ENCODE peak calls at places on chromosomes 6 and 20, in six cellular contexts. V, G, W, I, K and U are unnamed samples.

GRCh38 chr6:158441639-158442308 is 118.1 kb upstream of the TMEM181 start:
- DNase-seq in V (no peak), G (no peak), W (no peak), I (no peak), K (no peak), U (peak)

GRCh38 chr20:57671662-57672061 is 38.2 kb downstream of the PMEPA1 start:
- DNase-seq in V (no peak), G (no peak), W (no peak), I (no peak), K (peak), U (no peak)

GRCh38 chr20:23049201-23049932 is at the start of gene THBD:
- DNase-seq in V (peak), G (peak), W (peak), I (peak), K (peak), U (peak)

GRCh38 chr20:31515775-31516107 is 1.5 kb downstream of the HM13 start:
- DNase-seq in V (no peak), G (no peak), W (no peak), I (no peak), K (no peak), U (no peak)

GRCh38 chr6:41443616-41444525 is 102.3 kb upstream of the FOXP4 start:
- DNase-seq in V (peak), G (no peak), W (peak), I (no peak), K (no peak), U (no peak)

GRCh38 chr6:116111552-116112528 is 11.2 kb downstream of the NT5DC1 start:
- DNase-seq in V (no peak), G (no peak), W (peak), I (no peak), K (peak), U (peak)

GRCh38 chr20:17895641-17896246 is 72.8 kb downstream of the SNX5 start:
- DNase-seq in V (peak), G (no peak), W (no peak), I (no peak), K (no peak), U (peak)

GRCh38 chr6:38813451-38813850 is 98.3 kb downstream of the DNAH8 start:
- DNase-seq in V (no peak), G (no peak), W (no peak), I (no peak), K (peak), U (no peak)

GRCh38 chr6:41940759-41941279 is 789 bp downstream of the CCND3 start:
- DNase-seq in V (peak), G (no peak), W (peak), I (peak), K (peak), U (peak)

GRCh38 chr20:50292324-50293243 is 102.0 kb downstream of the CEBPB start:
- DNase-seq in V (peak), G (peak), W (peak), I (peak), K (peak), U (peak)

GRCh38 chr6:35586542-35586941 is 73.8 kb upstream of the TULP1 start:
- DNase-seq in V (no peak), G (no peak), W (no peak), I (no peak), K (no peak), U (peak)

GRCh38 chr6:148500402-148500801 is 157.8 kb downstream of the SASH1 start:
- DNase-seq in V (no peak), G (no peak), W (no peak), I (no peak), K (no peak), U (no peak)

GRCh38 chr6:148501178-148501590 is 158.5 kb downstream of the SASH1 start:
- DNase-seq in V (peak), G (no peak), W (peak), I (no peak), K (peak), U (peak)

GRCh38 chr6:148502773-148503135 is 160.1 kb downstream of the SASH1 start:
- DNase-seq in V (no peak), G (no peak), W (no peak), I (no peak), K (no peak), U (no peak)

GRCh38 chr6:148497717-148498116 is 155.1 kb downstream of the SASH1 start:
- DNase-seq in V (no peak), G (no peak), W (no peak), I (no peak), K (no peak), U (no peak)

GRCh38 chr6:148502083-148502772 is 159.6 kb downstream of the SASH1 start:
- DNase-seq in V (peak), G (no peak), W (no peak), I (no peak), K (no peak), U (peak)
- H3K4me3 ChIP-seq in V (peak), G (no peak), W (no peak), I (peak), K (no peak), U (no peak)

DNA sequence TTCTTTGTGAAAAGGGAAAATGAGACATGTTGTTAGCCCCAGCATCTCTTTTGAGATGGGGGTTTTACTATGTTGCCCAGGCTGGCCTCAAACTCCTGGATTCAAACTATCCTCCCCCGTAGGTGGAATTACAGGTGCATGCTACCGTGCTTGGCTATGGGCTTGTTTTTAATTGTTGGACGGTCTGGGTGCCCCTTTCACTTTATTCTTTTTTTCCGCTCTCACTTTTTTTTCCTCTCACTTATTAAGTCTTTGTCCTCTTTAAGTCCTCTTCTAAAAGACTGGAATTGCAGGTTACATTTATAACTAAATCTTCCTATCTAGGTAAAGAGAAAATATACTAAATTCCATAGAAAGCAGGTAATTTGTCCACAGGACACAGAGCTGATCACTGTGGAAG is 18.8 kb upstream of the PRDM13 start:
- DNase-seq in V (no peak), G (no peak), W (no peak), I (no peak), K (no peak), U (no peak)
- TF ChIP-seq CTCF in V (no peak), G (no peak), W (no peak), I (no peak), K (no peak), U (no peak)

GRCh38 chr6:168441434-168442391 is 729 bp downstream of the SMOC2 start:
- DNase-seq in V (no peak), G (no peak), W (no peak), I (no peak), K (no peak), U (no peak)

GRCh38 chr6:168442646-168443045 is 1.7 kb downstream of the SMOC2 start:
- DNase-seq in V (no peak), G (no peak), W (no peak), I (no peak), K (no peak), U (no peak)

GRCh38 chr6:168439791-168440491 is 1.0 kb upstream of the SMOC2 start:
- DNase-seq in V (no peak), G (no peak), W (no peak), I (no peak), K (no peak), U (no peak)

GRCh38 chr6:168437751-168438150 is 3.2 kb upstream of the SMOC2 start:
- DNase-seq in V (no peak), G (no peak), W (no peak), I (no peak), K (no peak), U (no peak)

GRCh38 chr6:168440520-168441433 is at the start of gene SMOC2:
- DNase-seq in V (peak), G (peak), W (peak), I (no peak), K (no peak), U (no peak)
- H3K4me3 ChIP-seq in V (peak), G (peak), W (peak), I (peak), K (no peak), U (peak)

GRCh38 chr6:93454533-93454932 is 35.2 kb upstream of the EPHA7 start:
- DNase-seq in V (no peak), G (no peak), W (no peak), I (no peak), K (no peak), U (no peak)
- TF ChIP-seq CTCF in V (no peak), G (no peak), W (no peak), I (no peak), K (no peak), U (no peak)

GRCh38 chr6:2999005-2999620 is 581 bp upstream of the NQO2 start:
- DNase-seq in V (no peak), G (no peak), W (peak), I (no peak), K (peak), U (peak)
- H3K4me3 ChIP-seq in V (peak), G (peak), W (peak), I (peak), K (peak), U (peak)

DNA sequence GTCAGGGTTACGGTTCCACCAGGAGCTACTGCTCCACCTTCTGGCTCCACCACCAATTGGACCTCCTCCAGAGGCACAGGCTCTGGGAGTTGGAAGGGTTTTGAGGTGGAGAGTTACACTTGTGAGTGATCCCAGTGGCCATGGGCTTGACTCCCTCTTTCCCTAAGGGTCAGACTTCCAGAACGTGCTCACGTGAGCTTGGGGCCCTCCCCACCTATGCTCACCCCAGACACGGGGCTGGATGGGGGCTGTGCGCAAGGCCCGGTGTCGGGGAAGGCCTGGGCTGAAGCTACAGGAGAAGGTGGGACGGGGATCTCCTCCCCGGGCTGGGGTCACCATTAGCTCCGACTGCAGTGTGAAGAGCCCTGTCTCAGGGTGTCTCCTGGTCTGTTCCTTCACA is 1.4 kb downstream of the AGER start:
- DNase-seq in V (no peak), G (no peak), W (no peak), I (no peak), K (no peak), U (no peak)
- TF ChIP-seq CTCF in V (no peak), G (no peak), W (no peak), I (no peak), K (no peak), U (no peak)